ENCODE peak calls at places on chromosome 15, in four cellular contexts. Q is mammary epithelial cell, U is IMR-90, R is endothelial cell of umbilical vein. G is an unnamed sample. For H3K4me1, the result is how much of the 10 kb centered on the place peaks cover.

GRCh38 chr15:29812384-29812694 is 9.9 kb downstream of the TJP1 start:
- DNase-seq in Q (peak), U (peak), R (peak), G (peak)

GRCh38 chr15:67407709-67408257 is 113.1 kb upstream of the C15orf61 start:
- DNase-seq in Q (no peak), U (no peak), R (no peak), G (no peak)

GRCh38 chr15:62067448-62068044 is 769 bp downstream of the C2CD4A start:
- DNase-seq in Q (peak), U (no peak), R (peak), G (no peak)

GRCh38 chr15:26981492-26981891 is 10.5 kb downstream of the GABRG3 start:
- DNase-seq in Q (no peak), U (no peak), R (no peak), G (no peak)

GRCh38 chr15:67036775-67037555 is 28.4 kb upstream of the SMAD3 start:
- DNase-seq in Q (no peak), U (no peak), R (no peak), G (no peak)

GRCh38 chr15:65365229-65365628 is 12.6 kb downstream of the IGDCC3 start:
- DNase-seq in Q (no peak), U (no peak), R (no peak), G (peak)

GRCh38 chr15:25415707-25416106 is 23.1 kb downstream of the UBE3A start:
- DNase-seq in Q (no peak), U (no peak), R (no peak), G (no peak)

GRCh38 chr15:42903388-42904324 is 16.9 kb downstream of the TTBK2 start:
- DNase-seq in Q (no peak), U (no peak), R (no peak), G (no peak)

GRCh38 chr15:68078365-68078764 is 24.2 kb downstream of the PIAS1 start:
- DNase-seq in Q (no peak), U (no peak), R (no peak), G (no peak)

GRCh38 chr15:70669966-70670658 is 93.2 kb downstream of the UACA start:
- DNase-seq in Q (no peak), U (no peak), R (no peak), G (no peak)

GRCh38 chr15:45402955-45403892 is 24.9 kb upstream of the GATM start:
- DNase-seq in Q (peak), U (peak), R (peak), G (peak)

GRCh38 chr15:88083828-88084760 is 172.4 kb downstream of the NTRK3 start:
- DNase-seq in Q (no peak), U (no peak), R (no peak), G (no peak)

GRCh38 chr15:41564286-41564959 is 5.4 kb downstream of the TYRO3 start:
- DNase-seq in Q (no peak), U (no peak), R (no peak), G (no peak)

GRCh38 chr15:57153140-57153539 is 223.2 kb upstream of the CGNL1 start:
- DNase-seq in Q (no peak), U (peak), R (peak), G (no peak)

DNA sequence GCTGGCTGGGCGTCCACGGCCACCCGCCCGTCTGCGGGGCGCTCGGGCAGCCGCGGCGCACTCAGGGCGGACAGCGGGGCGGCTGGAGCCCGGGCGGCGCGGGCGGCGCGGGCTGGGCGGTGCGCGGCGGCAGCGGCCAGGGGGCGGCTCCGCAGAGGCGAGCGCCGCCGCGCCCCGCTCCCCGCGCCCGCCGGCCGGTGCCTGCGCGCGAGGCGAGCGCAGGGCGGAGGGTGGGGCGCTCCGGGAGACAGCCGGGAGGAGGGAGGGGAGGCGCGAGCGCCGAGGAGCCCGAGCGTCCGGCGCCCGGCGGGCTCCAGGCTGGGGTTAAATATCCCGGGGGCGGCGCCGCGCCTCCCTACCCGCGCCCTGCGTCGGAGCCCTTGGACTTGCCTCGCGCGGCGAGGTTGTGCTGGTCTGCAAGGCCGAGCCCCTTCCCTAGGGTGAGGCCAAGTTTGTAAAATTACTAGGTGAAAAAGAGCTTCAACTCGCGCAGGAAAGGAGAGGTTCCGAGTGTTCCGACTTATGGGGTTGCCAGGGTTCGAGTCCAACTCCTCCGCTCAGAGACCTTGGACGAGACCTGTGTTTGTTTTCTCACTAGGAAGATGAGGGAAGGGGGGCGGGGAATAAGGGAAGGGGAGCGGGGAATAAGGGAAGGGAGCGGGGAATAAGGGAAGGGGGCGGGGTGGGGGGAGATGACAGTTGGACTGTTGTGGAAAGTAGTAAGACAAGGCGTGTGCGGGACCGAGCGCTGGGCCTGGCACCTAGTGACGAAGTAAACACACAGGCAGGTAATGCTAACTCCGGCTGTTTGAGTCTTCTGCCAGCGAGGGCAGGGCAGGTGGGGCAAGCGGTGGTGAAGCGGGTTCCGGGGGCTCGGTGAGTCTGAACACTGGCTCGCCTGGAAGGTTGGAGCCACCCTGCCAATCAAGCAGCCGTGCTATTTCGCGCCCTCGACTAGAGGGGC is at the start of gene TNFAIP8L3:
- DNase-seq in Q (peak), U (no peak), R (peak), G (peak)
- H3K4me1 ChIP-seq in Q (under half), U (under half), R (half or more), G (under half)

GRCh38 chr15:95263751-95264150 is 1032.4 kb downstream of the MCTP2 start:
- DNase-seq in Q (no peak), U (no peak), R (no peak), G (no peak)

GRCh38 chr15:95267476-95267875 is 1036.1 kb downstream of the MCTP2 start:
- DNase-seq in Q (no peak), U (no peak), R (no peak), G (no peak)

GRCh38 chr15:95265419-95265997 is 1034.1 kb downstream of the MCTP2 start:
- DNase-seq in Q (no peak), U (no peak), R (no peak), G (no peak)

GRCh38 chr15:95269247-95270155 is 1038.1 kb downstream of the MCTP2 start:
- DNase-seq in Q (no peak), U (no peak), R (no peak), G (no peak)

GRCh38 chr15:95266481-95267061 is 1035.2 kb downstream of the MCTP2 start:
- DNase-seq in Q (no peak), U (peak), R (peak), G (no peak)
- H3K4me2 ChIP-seq in Q (no peak), U (no peak), R (no peak), G (no peak)

GRCh38 chr15:89391685-89392257 is 57.1 kb upstream of the POLG start:
- DNase-seq in Q (no peak), U (no peak), R (no peak), G (no peak)
- TF ChIP-seq CTCF in Q (no peak), U (no peak), R (no peak), G (no peak)

GRCh38 chr15:77419050-77419835 is 661 bp downstream of the PEAK1 start:
- DNase-seq in Q (peak), U (peak), R (no peak), G (peak)

GRCh38 chr15:77420610-77421369 is at the start of gene HMG20A:
- DNase-seq in Q (peak), U (peak), R (peak), G (peak)

GRCh38 chr15:77418341-77419049 is 1.4 kb downstream of the PEAK1 start:
- DNase-seq in Q (no peak), U (peak), R (peak), G (no peak)

GRCh38 chr15:77421370-77421700 is 647 bp downstream of the HMG20A start:
- DNase-seq in Q (peak), U (peak), R (peak), G (peak)

DNA sequence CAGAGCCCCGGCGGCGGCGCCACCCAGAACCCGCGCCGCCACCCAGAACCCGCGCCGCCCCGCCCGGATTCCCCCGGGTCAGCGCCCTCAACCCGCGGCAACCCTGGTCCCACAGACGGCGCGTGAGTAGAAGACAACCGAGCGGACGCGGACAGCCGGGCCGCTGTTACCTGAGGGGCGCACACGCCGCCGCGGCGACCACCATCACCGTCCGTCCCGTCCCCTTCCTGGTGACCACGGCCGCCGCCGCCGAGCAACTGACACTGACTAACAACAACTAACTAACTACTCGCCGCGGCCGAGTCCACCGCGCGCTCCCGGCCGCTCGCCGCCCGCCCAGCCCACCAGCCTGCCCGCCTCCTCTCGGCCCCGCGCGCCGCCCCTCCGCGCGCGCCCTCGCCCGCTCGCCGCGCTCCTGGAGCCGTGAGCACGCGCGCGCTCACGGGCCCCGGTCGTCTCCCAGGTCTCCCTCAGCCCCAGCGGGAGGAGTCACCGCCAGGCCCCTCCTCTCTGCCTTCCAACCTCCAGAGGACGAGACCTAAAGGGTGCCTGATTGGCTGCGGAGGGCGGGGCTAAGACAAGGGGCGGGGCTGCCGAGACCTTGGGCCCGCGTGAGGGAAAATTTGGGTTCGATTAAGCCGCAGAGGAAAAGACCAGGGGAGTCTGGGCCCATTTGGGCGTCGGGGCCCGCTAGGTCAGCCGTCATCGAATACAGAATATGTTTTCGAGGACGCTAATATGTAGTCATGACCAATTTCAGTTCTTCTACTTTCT is at the start of gene PEAK1:
- DNase-seq in Q (peak), U (peak), R (peak), G (peak)
- H3K4me1 ChIP-seq in Q (under half), U (under half), R (under half), G (under half)

GRCh38 chr15:98763179-98763578 is 114.8 kb downstream of the IGF1R start:
- DNase-seq in Q (no peak), U (no peak), R (peak), G (peak)
- H3K4me2 ChIP-seq in Q (no peak), U (no peak), R (no peak), G (peak)

GRCh38 chr15:58553365-58553918 is 121.7 kb downstream of the LIPC start:
- DNase-seq in Q (no peak), U (no peak), R (no peak), G (no peak)

GRCh38 chr15:58556028-58556361 is 124.2 kb downstream of the LIPC start:
- DNase-seq in Q (no peak), U (no peak), R (no peak), G (no peak)

GRCh38 chr15:58554758-58555157 is 123.0 kb downstream of the LIPC start:
- DNase-seq in Q (no peak), U (no peak), R (no peak), G (no peak)

GRCh38 chr15:58556541-58556940 is 124.8 kb downstream of the LIPC start:
- DNase-seq in Q (no peak), U (no peak), R (no peak), G (no peak)

DNA sequence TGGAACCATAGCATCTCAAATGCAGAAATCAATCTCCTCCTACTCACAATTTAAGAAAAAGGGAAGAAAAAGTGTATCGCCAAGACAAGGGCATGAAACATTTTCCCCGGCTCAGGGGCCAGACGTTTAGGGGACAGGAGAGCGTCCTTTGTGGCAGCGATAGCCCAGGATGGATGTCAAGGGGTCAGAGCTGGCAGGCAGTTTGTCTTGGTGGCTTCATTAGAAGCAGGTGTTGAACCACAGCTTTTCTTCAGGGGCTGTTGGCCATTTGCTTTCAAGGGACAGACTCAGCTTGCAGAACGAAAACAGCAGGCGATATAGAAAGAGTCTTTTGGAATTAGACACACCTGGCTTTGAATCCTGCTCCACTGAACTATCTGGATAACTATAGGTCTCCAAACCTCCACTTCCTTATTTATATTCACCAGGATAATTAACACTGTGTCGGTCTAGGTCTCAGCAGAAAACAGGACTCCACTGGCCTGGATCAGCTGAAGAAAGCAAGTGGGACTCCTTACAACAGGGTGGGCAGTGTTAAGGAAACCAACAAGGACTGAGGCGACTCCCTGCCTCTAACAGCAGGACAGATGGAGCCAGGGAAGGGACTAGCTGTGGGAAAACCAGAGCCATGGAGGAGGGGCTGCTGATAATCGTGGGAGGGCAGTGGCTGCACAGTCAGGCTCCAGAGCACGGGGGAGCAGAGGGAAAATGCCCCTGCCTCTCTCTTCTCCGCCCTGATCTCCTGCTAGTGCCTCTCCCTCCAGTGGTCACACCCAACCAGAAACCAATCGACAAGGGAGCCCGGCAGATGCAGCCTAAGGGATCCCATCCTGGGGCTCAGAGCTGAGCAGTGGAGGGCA is 123.6 kb downstream of the LIPC start:
- DNase-seq in Q (no peak), U (no peak), R (no peak), G (no peak)
- TF ChIP-seq CTCF in Q (no peak), U (no peak), R (no peak), G (no peak)

DNA sequence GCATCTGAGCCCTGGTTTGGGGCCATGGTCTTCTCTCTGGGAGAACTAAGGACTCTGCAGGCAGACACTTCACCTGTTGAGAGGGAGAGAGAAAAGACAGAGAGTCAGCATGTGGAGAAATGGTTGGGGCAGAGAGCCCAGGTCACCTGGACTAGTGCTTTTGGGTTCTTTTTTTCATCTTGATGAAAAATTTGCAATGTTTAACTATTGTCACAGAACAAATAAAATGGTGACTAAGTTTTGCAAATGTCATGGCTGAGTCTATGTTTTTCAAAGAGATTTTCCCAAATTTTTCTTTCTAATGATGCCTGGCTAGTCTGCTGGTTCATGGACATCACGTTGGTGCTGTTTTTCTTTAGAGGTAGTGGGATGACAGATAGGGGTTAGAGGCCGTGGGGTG is 17.8 kb downstream of the FAH start:
- DNase-seq in Q (no peak), U (no peak), R (no peak), G (no peak)
- H3K4me1 ChIP-seq in Q (under half), U (under half), R (under half), G (under half)

G was measured in PC-9.